ENCODE peak calls at places on chromosomes 2 and 18, in six cellular contexts. One of them, this sample, is unnamed.

GRCh38 chr2:223618172-223619035 is 16.2 kb upstream of the SCG2 start:
- DNase-seq in CD4-positive, alpha-beta T cell: no peak
- DNase-seq in psoas muscle: no peak
- DNase-seq in left lung: no peak
- DNase-seq in sigmoid colon: no peak
- DNase-seq in CD8-positive, alpha-beta memory T cell: no peak
- DNase-seq in this sample: no peak

GRCh38 chr18:74652392-74652988 is 54.8 kb downstream of the ZNF407 start:
- DNase-seq in CD4-positive, alpha-beta T cell: no peak
- DNase-seq in psoas muscle: no peak
- DNase-seq in left lung: no peak
- DNase-seq in sigmoid colon: no peak
- DNase-seq in CD8-positive, alpha-beta memory T cell: peak; percentile 22
- DNase-seq in this sample: no peak

GRCh38 chr2:165778653-165779451 is 15.2 kb downstream of the GALNT3 start:
- DNase-seq in CD4-positive, alpha-beta T cell: no peak
- DNase-seq in psoas muscle: no peak
- DNase-seq in left lung: no peak
- DNase-seq in sigmoid colon: no peak
- DNase-seq in CD8-positive, alpha-beta memory T cell: no peak
- DNase-seq in this sample: peak; percentile 21

GRCh38 chr2:170481201-170481600 is 233.9 kb upstream of the SP5 start:
- DNase-seq in CD4-positive, alpha-beta T cell: no peak
- DNase-seq in psoas muscle: no peak
- DNase-seq in left lung: no peak
- DNase-seq in sigmoid colon: no peak
- DNase-seq in CD8-positive, alpha-beta memory T cell: no peak
- DNase-seq in this sample: no peak

GRCh38 chr2:101803945-101804696 is 106.6 kb downstream of the MAP4K4 start:
- DNase-seq in CD4-positive, alpha-beta T cell: no peak
- DNase-seq in psoas muscle: no peak
- DNase-seq in left lung: no peak
- DNase-seq in sigmoid colon: no peak
- DNase-seq in CD8-positive, alpha-beta memory T cell: no peak
- DNase-seq in this sample: peak; percentile 3

GRCh38 chr18:61824733-61825363 is 68.0 kb downstream of the RNF152 start:
- DNase-seq in CD4-positive, alpha-beta T cell: no peak
- DNase-seq in psoas muscle: no peak
- DNase-seq in left lung: no peak
- DNase-seq in sigmoid colon: no peak
- DNase-seq in CD8-positive, alpha-beta memory T cell: no peak
- DNase-seq in this sample: no peak

GRCh38 chr2:72955188-72956049 is 38.1 kb downstream of the EMX1 start:
- DNase-seq in CD4-positive, alpha-beta T cell: no peak
- DNase-seq in psoas muscle: no peak
- DNase-seq in left lung: no peak
- DNase-seq in sigmoid colon: no peak
- DNase-seq in CD8-positive, alpha-beta memory T cell: no peak
- DNase-seq in this sample: no peak

GRCh38 chr2:111219285-111219684 is 98.6 kb downstream of the BCL2L11 start:
- DNase-seq in CD4-positive, alpha-beta T cell: no peak
- DNase-seq in psoas muscle: no peak
- DNase-seq in left lung: no peak
- DNase-seq in sigmoid colon: no peak
- DNase-seq in CD8-positive, alpha-beta memory T cell: no peak
- DNase-seq in this sample: no peak

GRCh38 chr18:28175930-28176673 is 828 bp downstream of the CDH2 start:
- DNase-seq in CD4-positive, alpha-beta T cell: no peak
- DNase-seq in psoas muscle: no peak
- DNase-seq in left lung: no peak
- DNase-seq in sigmoid colon: no peak
- DNase-seq in CD8-positive, alpha-beta memory T cell: no peak
- DNase-seq in this sample: no peak

GRCh38 chr18:35672897-35673296 is 91.4 kb downstream of the GALNT1 start:
- DNase-seq in CD4-positive, alpha-beta T cell: no peak
- DNase-seq in psoas muscle: no peak
- DNase-seq in left lung: no peak
- DNase-seq in sigmoid colon: no peak
- DNase-seq in CD8-positive, alpha-beta memory T cell: no peak
- DNase-seq in this sample: no peak

GRCh38 chr2:218781691-218782528 is at the start of gene CYP27A1:
- DNase-seq in CD4-positive, alpha-beta T cell: no peak
- DNase-seq in psoas muscle: peak; percentile 61
- DNase-seq in left lung: peak; percentile 72
- DNase-seq in sigmoid colon: peak; percentile 81
- DNase-seq in CD8-positive, alpha-beta memory T cell: no peak
- DNase-seq in this sample: no peak

GRCh38 chr2:20992201-20992711 is 51.6 kb downstream of the APOB start:
- DNase-seq in CD4-positive, alpha-beta T cell: no peak
- DNase-seq in psoas muscle: no peak
- DNase-seq in left lung: no peak
- DNase-seq in sigmoid colon: peak; percentile 83
- DNase-seq in CD8-positive, alpha-beta memory T cell: no peak
- DNase-seq in this sample: no peak

GRCh38 chr2:15738965-15739364 is 147.3 kb downstream of the DDX1 start:
- DNase-seq in CD4-positive, alpha-beta T cell: no peak
- DNase-seq in psoas muscle: no peak
- DNase-seq in left lung: no peak
- DNase-seq in sigmoid colon: no peak
- DNase-seq in CD8-positive, alpha-beta memory T cell: no peak
- DNase-seq in this sample: no peak

GRCh38 chr2:180707867-180708205 is 272.6 kb upstream of the UBE2E3 start:
- DNase-seq in CD4-positive, alpha-beta T cell: no peak
- DNase-seq in psoas muscle: no peak
- DNase-seq in left lung: no peak
- DNase-seq in sigmoid colon: no peak
- DNase-seq in CD8-positive, alpha-beta memory T cell: no peak
- DNase-seq in this sample: peak; percentile 37

GRCh38 chr2:204431529-204431928 is 113.7 kb upstream of the PARD3B start:
- DNase-seq in CD4-positive, alpha-beta T cell: no peak
- DNase-seq in psoas muscle: no peak
- DNase-seq in left lung: no peak
- DNase-seq in sigmoid colon: no peak
- DNase-seq in CD8-positive, alpha-beta memory T cell: no peak
- DNase-seq in this sample: no peak

GRCh38 chr18:75127143-75128021 is 81.6 kb downstream of the PTGR3 start:
- DNase-seq in CD4-positive, alpha-beta T cell: no peak
- DNase-seq in psoas muscle: no peak
- DNase-seq in left lung: no peak
- DNase-seq in sigmoid colon: no peak
- DNase-seq in CD8-positive, alpha-beta memory T cell: no peak
- DNase-seq in this sample: no peak

GRCh38 chr18:54382076-54382475 is 24.4 kb downstream of the C18orf54 start:
- DNase-seq in CD4-positive, alpha-beta T cell: no peak
- DNase-seq in psoas muscle: no peak
- DNase-seq in left lung: no peak
- DNase-seq in sigmoid colon: no peak
- DNase-seq in CD8-positive, alpha-beta memory T cell: no peak
- DNase-seq in this sample: no peak

GRCh38 chr2:225030089-225030653 is 12.1 kb downstream of the DOCK10 start:
- DNase-seq in CD4-positive, alpha-beta T cell: no peak
- DNase-seq in psoas muscle: no peak
- DNase-seq in left lung: no peak
- DNase-seq in sigmoid colon: no peak
- DNase-seq in CD8-positive, alpha-beta memory T cell: no peak
- DNase-seq in this sample: no peak

GRCh38 chr2:120308038-120308910 is 37.7 kb upstream of the INHBB start:
- DNase-seq in CD4-positive, alpha-beta T cell: no peak
- DNase-seq in psoas muscle: no peak
- DNase-seq in left lung: no peak
- DNase-seq in sigmoid colon: no peak
- DNase-seq in CD8-positive, alpha-beta memory T cell: no peak
- DNase-seq in this sample: no peak

GRCh38 chr2:143901185-143901842 is 618.6 kb downstream of the ZEB2 start:
- DNase-seq in CD4-positive, alpha-beta T cell: no peak
- DNase-seq in psoas muscle: no peak
- DNase-seq in left lung: no peak
- DNase-seq in sigmoid colon: no peak
- DNase-seq in CD8-positive, alpha-beta memory T cell: no peak
- DNase-seq in this sample: no peak

DNA sequence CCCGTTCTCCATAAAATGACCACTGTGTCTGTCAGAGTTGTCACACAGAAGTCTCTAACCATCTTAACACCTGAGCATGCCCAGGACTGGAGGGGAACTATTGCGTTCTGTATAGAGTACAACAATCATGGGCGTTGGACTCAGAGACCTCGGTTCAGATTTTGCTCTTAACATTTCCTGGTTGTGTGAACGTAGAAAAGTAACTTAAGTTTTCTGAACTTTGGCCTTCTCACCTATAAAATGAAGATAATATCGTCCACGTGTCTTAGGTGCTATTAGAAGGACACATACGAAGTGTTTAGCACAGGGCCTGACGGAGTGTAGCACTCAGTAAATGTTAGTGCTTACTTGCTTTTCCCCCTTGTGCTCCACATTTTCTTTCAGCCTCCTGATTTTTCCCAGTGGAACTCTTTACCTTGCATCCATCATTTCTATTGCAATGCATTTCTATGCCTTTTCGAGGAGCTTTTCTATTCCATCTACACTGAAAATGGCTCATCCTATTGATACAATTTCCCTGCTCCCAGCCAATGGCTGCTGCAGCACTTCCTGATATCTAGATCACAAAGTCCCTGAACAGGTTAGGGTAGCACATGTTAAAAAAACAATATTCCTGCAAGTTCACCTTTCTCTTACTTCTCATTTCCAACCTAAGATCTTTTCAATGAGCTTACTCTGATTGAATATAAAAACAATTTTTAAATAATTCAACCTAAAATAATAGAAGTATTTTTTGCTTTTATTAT is 22.7 kb downstream of the DPP10 start:
- DNase-seq in CD4-positive, alpha-beta T cell: no peak
- DNase-seq in psoas muscle: no peak
- DNase-seq in left lung: no peak
- DNase-seq in sigmoid colon: no peak
- DNase-seq in CD8-positive, alpha-beta memory T cell: no peak
- DNase-seq in this sample: no peak
- H3K27ac ChIP-seq in CD4-positive, alpha-beta T cell: no peak overlapping the region
- H3K27ac ChIP-seq in psoas muscle: no peak overlapping the region
- H3K27ac ChIP-seq in left lung: no peak overlapping the region
- H3K27ac ChIP-seq in sigmoid colon: no peak overlapping the region
- H3K27ac ChIP-seq in CD8-positive, alpha-beta memory T cell: no peak overlapping the region
- H3K27ac ChIP-seq in this sample: no peak overlapping the region

DNA sequence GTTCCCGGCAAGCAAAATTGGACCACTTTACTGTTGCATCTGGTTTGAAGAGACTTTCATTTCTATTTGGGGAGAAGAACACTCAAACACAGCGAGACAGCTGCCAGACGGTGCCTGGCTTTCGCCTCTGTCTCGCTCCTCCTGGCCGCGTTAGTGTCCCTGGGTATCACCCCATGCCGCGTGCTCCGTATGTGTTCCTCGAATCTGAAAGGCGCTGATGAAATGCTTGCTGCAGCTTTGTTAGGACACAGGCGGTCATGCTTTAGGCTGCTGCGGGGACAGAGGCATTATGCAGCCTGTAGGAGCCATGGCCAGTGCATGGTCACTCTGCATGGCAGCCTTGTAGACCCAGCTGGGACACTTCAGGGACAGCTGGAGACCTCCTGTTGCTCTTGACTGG is 53.9 kb downstream of the LDLRAD4 start:
- DNase-seq in CD4-positive, alpha-beta T cell: no peak
- DNase-seq in psoas muscle: no peak
- DNase-seq in left lung: no peak
- DNase-seq in sigmoid colon: no peak
- DNase-seq in CD8-positive, alpha-beta memory T cell: no peak
- DNase-seq in this sample: no peak
- H3K27ac ChIP-seq in CD4-positive, alpha-beta T cell: no peak overlapping the region
- H3K27ac ChIP-seq in psoas muscle: no peak overlapping the region
- H3K27ac ChIP-seq in left lung: no peak overlapping the region
- H3K27ac ChIP-seq in sigmoid colon: no peak overlapping the region
- H3K27ac ChIP-seq in CD8-positive, alpha-beta memory T cell: no peak overlapping the region
- H3K27ac ChIP-seq in this sample: no peak overlapping the region

GRCh38 chr2:48343571-48344440 is 186.1 kb upstream of the STON1 start:
- DNase-seq in CD4-positive, alpha-beta T cell: no peak
- DNase-seq in psoas muscle: no peak
- DNase-seq in left lung: no peak
- DNase-seq in sigmoid colon: no peak
- DNase-seq in CD8-positive, alpha-beta memory T cell: peak; percentile 53
- DNase-seq in this sample: no peak
- H3K27ac ChIP-seq in CD4-positive, alpha-beta T cell: peak overlapping the region; percentile 31
- H3K27ac ChIP-seq in psoas muscle: peak overlapping the region; percentile 43
- H3K27ac ChIP-seq in left lung: peak overlapping the region; percentile 29
- H3K27ac ChIP-seq in sigmoid colon: peak overlapping the region; percentile 23
- H3K27ac ChIP-seq in CD8-positive, alpha-beta memory T cell: peak overlapping the region; percentile 32
- H3K27ac ChIP-seq in this sample: no peak overlapping the region

GRCh38 chr2:189000221-189000620 is 26.0 kb downstream of the COL3A1 start:
- DNase-seq in CD4-positive, alpha-beta T cell: no peak
- DNase-seq in psoas muscle: no peak
- DNase-seq in left lung: no peak
- DNase-seq in sigmoid colon: no peak
- DNase-seq in CD8-positive, alpha-beta memory T cell: no peak
- DNase-seq in this sample: no peak
- H3K27ac ChIP-seq in CD4-positive, alpha-beta T cell: no peak overlapping the region
- H3K27ac ChIP-seq in psoas muscle: no peak overlapping the region
- H3K27ac ChIP-seq in left lung: no peak overlapping the region
- H3K27ac ChIP-seq in sigmoid colon: no peak overlapping the region
- H3K27ac ChIP-seq in CD8-positive, alpha-beta memory T cell: no peak overlapping the region
- H3K27ac ChIP-seq in this sample: no peak overlapping the region

DNA sequence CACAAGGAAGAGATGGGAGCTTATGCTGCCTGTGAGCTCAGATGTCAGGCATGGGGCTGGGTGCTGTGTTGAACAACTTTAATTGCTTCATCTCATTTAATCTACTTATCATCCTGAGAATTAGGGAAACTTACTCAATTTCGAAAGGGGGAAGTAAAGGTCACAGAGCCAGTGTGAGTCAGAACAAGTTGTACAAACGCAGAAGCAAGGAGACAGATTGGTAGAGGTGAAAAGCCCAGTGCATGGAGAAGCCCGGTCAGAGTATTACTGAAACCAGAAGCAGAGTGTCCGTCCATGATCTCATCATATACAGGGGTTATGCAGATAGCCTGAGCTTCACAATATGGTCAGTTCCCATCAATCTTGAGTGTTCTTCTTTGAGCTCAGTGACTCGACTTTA is 281.1 kb upstream of the POU3F3 start:
- DNase-seq in CD4-positive, alpha-beta T cell: no peak
- DNase-seq in psoas muscle: no peak
- DNase-seq in left lung: no peak
- DNase-seq in sigmoid colon: no peak
- DNase-seq in CD8-positive, alpha-beta memory T cell: no peak
- DNase-seq in this sample: peak; percentile 57
- H3K27ac ChIP-seq in CD4-positive, alpha-beta T cell: no peak overlapping the region
- H3K27ac ChIP-seq in psoas muscle: no peak overlapping the region
- H3K27ac ChIP-seq in left lung: no peak overlapping the region
- H3K27ac ChIP-seq in sigmoid colon: no peak overlapping the region
- H3K27ac ChIP-seq in CD8-positive, alpha-beta memory T cell: no peak overlapping the region
- H3K27ac ChIP-seq in this sample: no peak overlapping the region

This sample was measured in HL-60.